ENCODE peak calls at places on chromosomes 3 and 15, in five cellular contexts. S, Q, D, Y and W are unnamed samples.
A peak's percentile ranks its signal among the peaks of the same experiment; 100 is the strongest.

GRCh38 chr3:178084938-178085816 is 451.1 kb upstream of the KCNMB2 start:
- DNase-seq in S (peak; percentile 78), Q (peak; percentile 98), D (no peak), Y (no peak), W (peak; percentile 50)

GRCh38 chr3:137946341-137946973 is 63.5 kb upstream of the CLDN18 start:
- DNase-seq in S (peak; percentile 34), Q (peak; percentile 68), D (peak; percentile 81), Y (peak; percentile 6), W (peak; percentile 65)

GRCh38 chr3:55899887-55900286 is 412.8 kb upstream of the WNT5A start:
- DNase-seq in S (no peak), Q (no peak), D (peak; percentile 45), Y (no peak), W (no peak)

GRCh38 chr3:135170732-135171131 is 375.7 kb downstream of the EPHB1 start:
- DNase-seq in S (no peak), Q (no peak), D (no peak), Y (no peak), W (no peak)

GRCh38 chr3:184543848-184544512 is 17.6 kb upstream of the EPHB3 start:
- DNase-seq in S (peak; percentile 82), Q (peak; percentile 85), D (peak; percentile 82), Y (peak; percentile 46), W (peak; percentile 83)

GRCh38 chr3:147977001-147977400 is 567.8 kb downstream of the ZIC1 start:
- DNase-seq in S (no peak), Q (no peak), D (no peak), Y (no peak), W (no peak)

GRCh38 chr3:150723946-150724345 is 20.2 kb upstream of the ERICH6 start:
- DNase-seq in S (no peak), Q (peak; percentile 47), D (no peak), Y (no peak), W (no peak)

GRCh38 chr3:13158871-13159270 is 85.6 kb upstream of the IQSEC1 start:
- DNase-seq in S (no peak), Q (no peak), D (no peak), Y (no peak), W (no peak)

GRCh38 chr3:37171144-37171543 is 3.2 kb downstream of the LRRFIP2 start:
- DNase-seq in S (no peak), Q (no peak), D (no peak), Y (no peak), W (no peak)

GRCh38 chr15:72146934-72147333 is 28.7 kb downstream of the SENP8 start:
- DNase-seq in S (no peak), Q (no peak), D (no peak), Y (no peak), W (no peak)

GRCh38 chr3:133926736-133927542 is 31.3 kb upstream of the RAB6B start:
- DNase-seq in S (no peak), Q (no peak), D (no peak), Y (no peak), W (no peak)

GRCh38 chr15:68672781-68673205 is 94.0 kb downstream of the CORO2B start:
- DNase-seq in S (peak; percentile 12), Q (peak; percentile 4), D (no peak), Y (no peak), W (no peak)

GRCh38 chr15:71136159-71137137 is 21.2 kb downstream of the THSD4 start:
- DNase-seq in S (peak; percentile 62), Q (no peak), D (peak; percentile 90), Y (no peak), W (no peak)

GRCh38 chr3:133934073-133934970 is 38.6 kb upstream of the RAB6B start:
- DNase-seq in S (no peak), Q (no peak), D (no peak), Y (no peak), W (peak; percentile 47)